ENCODE peak calls at places on chromosome 19, in seven cellular contexts. I, D, X, B, H, G and R are unnamed samples.

GRCh38 chr19:42176649-42176989 is 40.9 kb downstream of the DEDD2 start:
- DNase-seq in I (peak), D (no peak), X (peak), B (no peak), H (no peak), G (no peak), R (no peak)

GRCh38 chr19:1276620-1277007 is 1.3 kb downstream of the FAM174C start:
- DNase-seq in I (no peak), D (no peak), X (no peak), B (no peak), H (no peak), G (no peak), R (no peak)

GRCh38 chr19:18229915-18230314 is 3.7 kb upstream of the PDE4C start:
- DNase-seq in I (no peak), D (no peak), X (no peak), B (no peak), H (no peak), G (no peak), R (no peak)

GRCh38 chr19:4910594-4911273 is 1.4 kb downstream of the UHRF1 start:
- DNase-seq in I (no peak), D (no peak), X (peak), B (no peak), H (peak), G (no peak), R (no peak)

GRCh38 chr19:55590621-55591020 is 8.7 kb downstream of the FIZ1 start:
- DNase-seq in I (no peak), D (no peak), X (no peak), B (no peak), H (no peak), G (no peak), R (no peak)

GRCh38 chr19:4206818-4207484 is 22.4 kb upstream of the EBI3 start:
- DNase-seq in I (no peak), D (no peak), X (no peak), B (no peak), H (peak), G (no peak), R (no peak)

GRCh38 chr19:10975374-10976036 is 14.7 kb downstream of the SMARCA4 start:
- DNase-seq in I (no peak), D (no peak), X (no peak), B (peak), H (peak), G (no peak), R (no peak)

GRCh38 chr19:33463194-33463593 is 58.4 kb downstream of the PEPD start:
- DNase-seq in I (no peak), D (peak), X (no peak), B (no peak), H (peak), G (no peak), R (no peak)

GRCh38 chr19:51702754-51703654 is 9.9 kb downstream of the SPACA6 start:
- DNase-seq in I (no peak), D (no peak), X (no peak), B (peak), H (no peak), G (no peak), R (no peak)

GRCh38 chr19:29806098-29806866 is 5.5 kb upstream of the CCNE1 start:
- DNase-seq in I (no peak), D (no peak), X (no peak), B (peak), H (peak), G (no peak), R (no peak)

GRCh38 chr19:13260883-13261653 is 110.9 kb downstream of the IER2 start:
- DNase-seq in I (no peak), D (no peak), X (peak), B (no peak), H (peak), G (peak), R (no peak)

GRCh38 chr19:33685541-33685940 is 63.8 kb downstream of the CHST8 start:
- DNase-seq in I (no peak), D (no peak), X (no peak), B (no peak), H (no peak), G (no peak), R (no peak)

GRCh38 chr19:45141203-45141900 is 19.4 kb downstream of the NKPD1 start:
- DNase-seq in I (no peak), D (peak), X (no peak), B (no peak), H (no peak), G (no peak), R (no peak)

GRCh38 chr19:4504874-4505569 is 13.3 kb downstream of the PLIN4 start:
- DNase-seq in I (no peak), D (no peak), X (peak), B (no peak), H (no peak), G (no peak), R (no peak)

GRCh38 chr19:4454952-4455738 is 2.4 kb downstream of the UBXN6 start:
- DNase-seq in I (no peak), D (peak), X (no peak), B (no peak), H (peak), G (no peak), R (peak)

GRCh38 chr19:38191747-38192146 is 32.3 kb downstream of the DPF1 start:
- DNase-seq in I (no peak), D (no peak), X (no peak), B (no peak), H (no peak), G (no peak), R (no peak)

GRCh38 chr19:44303976-44304568 is 753 bp downstream of the ZNF235 start:
- DNase-seq in I (no peak), D (no peak), X (no peak), B (no peak), H (peak), G (peak), R (no peak)

GRCh38 chr19:41588497-41589209 is 12.7 kb downstream of the CEACAM21 start:
- DNase-seq in I (no peak), D (no peak), X (no peak), B (no peak), H (peak), G (peak), R (no peak)

GRCh38 chr19:18385675-18386542 is at the start of gene GDF15:
- DNase-seq in I (no peak), D (no peak), X (peak), B (peak), H (peak), G (no peak), R (no peak)

GRCh38 chr19:41801682-41802317 is 5.4 kb downstream of the CEACAM3 start:
- DNase-seq in I (no peak), D (no peak), X (no peak), B (no peak), H (no peak), G (no peak), R (no peak)

GRCh38 chr19:17266026-17266425 is 1.2 kb upstream of the BABAM1 start:
- DNase-seq in I (no peak), D (no peak), X (no peak), B (no peak), H (no peak), G (no peak), R (no peak)

GRCh38 chr19:38247126-38247525 is 9.0 kb downstream of the PPP1R14A start:
- DNase-seq in I (no peak), D (no peak), X (no peak), B (no peak), H (no peak), G (no peak), R (no peak)

GRCh38 chr19:45117167-45117594 is 24.2 kb downstream of the PPP1R37 start:
- DNase-seq in I (no peak), D (no peak), X (peak), B (no peak), H (peak), G (no peak), R (no peak)

GRCh38 chr19:45475537-45476348 is 7.9 kb downstream of the FOSB start:
- DNase-seq in I (no peak), D (no peak), X (no peak), B (no peak), H (peak), G (no peak), R (no peak)

GRCh38 chr19:45428385-45429231 is 4.9 kb upstream of the ERCC1 start:
- DNase-seq in I (no peak), D (no peak), X (peak), B (peak), H (peak), G (no peak), R (no peak)

GRCh38 chr19:14366529-14366928 is 14.7 kb upstream of the ADGRE5 start:
- DNase-seq in I (no peak), D (no peak), X (peak), B (peak), H (peak), G (no peak), R (peak)

GRCh38 chr19:7700128-7700470 is 1.8 kb downstream of the FCER2 start:
- DNase-seq in I (no peak), D (no peak), X (no peak), B (no peak), H (no peak), G (no peak), R (no peak)

GRCh38 chr19:30228113-30228725 is 144.0 kb upstream of the ZNF536 start:
- DNase-seq in I (no peak), D (peak), X (peak), B (no peak), H (no peak), G (no peak), R (no peak)

GRCh38 chr19:898663-899062 is 5.4 kb downstream of the RNU6-9 start:
- DNase-seq in I (no peak), D (peak), X (no peak), B (no peak), H (no peak), G (no peak), R (no peak)

GRCh38 chr19:2770055-2771013 is 12.7 kb downstream of the SGTA start:
- DNase-seq in I (no peak), D (no peak), X (no peak), B (peak), H (peak), G (no peak), R (no peak)